ENCODE peak calls at places on chromosomes 4 and X, in five cellular contexts. R is brain microvascular endothelial cell; J is ovary; X is stomach; W is CD8-positive, alpha-beta memory T cell. F is an unnamed sample.

GRCh38 chr4:55866973-55867574 is 13.6 kb downstream of the EXOC1 start:
- DNase-seq in W (peak; percentile 47), R (peak; percentile 34), J (no peak), X (no peak), F (no peak)

GRCh38 chr4:4614925-4615678 is 73.3 kb upstream of the STX18 start:
- DNase-seq in X (no peak), J (no peak), R (no peak), W (no peak), F (no peak)

GRCh38 chrX:8815460-8816065 is 14.4 kb upstream of the FAM9A start:
- DNase-seq in R (peak; percentile 52), X (no peak), J (no peak), W (peak; percentile 17), F (peak; percentile 39)

GRCh38 chrX:35098419-35098818 is 155.8 kb downstream of the FAM47B start:
- DNase-seq in R (no peak), X (no peak), J (no peak), W (no peak), F (no peak)

GRCh38 chr4:56907009-56907408 is 691 bp upstream of the REST start:
- DNase-seq in W (peak; percentile 17), J (peak; percentile 9), X (no peak), R (no peak), F (peak; percentile 76)

GRCh38 chr4:78951862-78952472 is 12.7 kb upstream of the PAQR3 start:
- DNase-seq in X (no peak), J (no peak), W (peak; percentile 26), R (no peak), F (no peak)

GRCh38 chr4:71338846-71339593 is at the start of gene SLC4A4:
- DNase-seq in R (peak; percentile 77), X (no peak), J (no peak), W (no peak), F (peak; percentile 85)

GRCh38 chr4:79429113-79430034 is 21.3 kb upstream of the GK2 start:
- DNase-seq in X (no peak), J (no peak), R (no peak), W (no peak), F (no peak)

GRCh38 chr4:146834263-146835034 is 111.2 kb downstream of the TTC29 start:
- DNase-seq in R (no peak), X (no peak), W (no peak), J (no peak), F (no peak)

GRCh38 chrX:2820131-2820771 is 8.5 kb upstream of the GYG2 start:
- DNase-seq in W (no peak), J (no peak), R (no peak), X (no peak), F (no peak)

GRCh38 chr4:93960916-93961315 is 132.4 kb downstream of the ATOH1 start:
- DNase-seq in X (no peak), R (no peak), J (no peak), W (no peak), F (no peak)

GRCh38 chr4:7680731-7681130 is 246.0 kb upstream of the PSAPL1 start:
- DNase-seq in W (no peak), R (no peak), J (no peak), X (no peak), F (peak; percentile 78)

GRCh38 chr4:15729910-15730533 is 27.2 kb downstream of the BST1 start:
- DNase-seq in X (no peak), J (no peak), R (peak; percentile 40), W (peak; percentile 44), F (peak; percentile 82)

GRCh38 chrX:45824471-45824870 is 623.8 kb upstream of the DIPK2B start:
- DNase-seq in J (peak; percentile 8), W (no peak), R (peak; percentile 91), X (no peak), F (peak; percentile 86)

GRCh38 chr4:48360966-48361470 is 19.7 kb downstream of the SLAIN2 start:
- DNase-seq in W (no peak), R (no peak), X (no peak), J (no peak), F (no peak)

GRCh38 chr4:42630908-42631307 is 26.0 kb downstream of the ATP8A1 start:
- DNase-seq in W (no peak), R (no peak), J (no peak), X (no peak), F (no peak)

GRCh38 chr4:183223046-183223445 is 97.0 kb downstream of the CLDN22 start:
- DNase-seq in W (no peak), R (no peak), J (no peak), X (no peak), F (no peak)

GRCh38 chr4:152256996-152257395 is 278.9 kb downstream of the FBXW7 start:
- DNase-seq in R (no peak), J (no peak), X (no peak), W (no peak), F (no peak)

GRCh38 chrX:107710617-107711391 is 64.8 kb downstream of the TSC22D3 start:
- DNase-seq in W (peak; percentile 89), R (peak; percentile 95), J (no peak), X (no peak), F (peak; percentile 88)

GRCh38 chrX:147494365-147494764 is 417.4 kb upstream of the FMR1 start:
- DNase-seq in W (no peak), X (no peak), J (no peak), R (no peak), F (peak; percentile 32)

GRCh38 chr4:82799006-82799881 is 648 bp upstream of the SCD5 start:
- DNase-seq in J (peak; percentile 22), R (no peak), X (peak; percentile 38), W (no peak), F (no peak)

GRCh38 chr4:140807491-140808257 is 51.5 kb upstream of the TBC1D9 start:
- DNase-seq in W (no peak), X (no peak), R (peak; percentile 11), J (no peak), F (peak; percentile 47)

GRCh38 chr4:137609693-137610450 is 77.6 kb upstream of the PCDH18 start:
- DNase-seq in X (no peak), R (peak; percentile 25), W (no peak), J (no peak), F (peak; percentile 31)

GRCh38 chrX:19121898-19122640 is at the start of gene ADGRG2:
- DNase-seq in X (peak; percentile 56), R (no peak), J (peak; percentile 17), W (no peak), F (peak; percentile 87)
- H3K4me3 ChIP-seq in X (peak within 1 kb of the TSS; percentile 57), R (peak within 1 kb of the TSS; percentile 24), J (peak within 1 kb of the TSS; percentile 30), W (no peak within 1 kb of the TSS), F (peak within 1 kb of the TSS; percentile 51)

GRCh38 chrX:153937056-153937455 is 2.2 kb upstream of the NAA10 start:
- DNase-seq in X (no peak), R (no peak), J (no peak), W (no peak), F (no peak)
- H3K27me3 ChIP-seq in X (no peaks in the 10 kb centered on the region), R (no peaks in the 10 kb centered on the region), J (no peaks in the 10 kb centered on the region), W (no peaks in the 10 kb centered on the region), F (peaks cover 5% of the 10 kb centered on the region)

GRCh38 chr4:112747035-112747434 is 110.1 kb downstream of the LARP7 start:
- DNase-seq in X (no peak), R (no peak), W (no peak), J (no peak), F (no peak)
- H3K27ac ChIP-seq in X (no peak overlapping the region), R (no peak overlapping the region), W (no peak overlapping the region), J (no peak overlapping the region), F (no peak overlapping the region)

DNA sequence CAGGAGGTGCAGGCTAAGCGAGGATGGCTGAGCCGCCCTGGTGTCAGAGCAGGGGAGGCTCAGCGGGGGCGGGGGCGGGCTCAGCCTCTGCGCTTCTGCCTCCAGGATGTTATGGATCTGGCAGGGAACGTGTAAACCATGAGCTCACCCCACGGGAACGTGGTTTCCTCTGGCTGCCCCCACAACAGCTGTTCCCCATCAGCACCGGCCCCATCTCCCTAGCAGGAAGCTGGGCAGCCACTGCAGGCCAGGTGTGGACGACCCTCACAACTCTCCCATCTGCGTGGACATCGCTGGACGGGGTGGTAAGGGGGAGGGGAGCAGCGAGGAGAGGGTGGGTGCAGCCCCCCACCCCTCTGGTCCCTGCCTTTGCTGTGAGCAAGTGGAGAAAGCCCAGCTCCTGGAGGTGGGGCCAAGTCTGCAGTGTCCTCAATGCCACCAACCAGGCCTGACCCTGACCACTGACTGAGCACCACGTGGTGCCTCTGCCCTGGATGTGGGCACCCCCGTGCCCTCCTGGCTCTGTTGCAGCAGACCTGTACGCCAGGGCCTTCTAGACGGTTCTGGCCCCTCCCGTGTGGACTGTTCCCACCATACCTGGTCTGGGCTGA is 28.1 kb upstream of the SPON2 start:
- DNase-seq in X (peak; percentile 51), J (peak; percentile 88), R (peak; percentile 78), W (peak; percentile 34), F (peak; percentile 99)
- H3K4me3 ChIP-seq in X (peak overlapping the region; percentile 29), J (no peak overlapping the region), R (no peak overlapping the region), W (peak overlapping the region; percentile 59), F (no peak overlapping the region)

GRCh38 chrX:110257889-110258288 is 60.0 kb downstream of the AMMECR1 start:
- DNase-seq in W (no peak), J (no peak), X (no peak), R (no peak), F (no peak)
- H3K27me3 ChIP-seq in W (no peaks in the 10 kb centered on the region), J (no peaks in the 10 kb centered on the region), X (no peaks in the 10 kb centered on the region), R (no peaks in the 10 kb centered on the region), F (no peaks in the 10 kb centered on the region)

GRCh38 chr4:142380052-142380598 is 466.0 kb downstream of the INPP4B start:
- DNase-seq in J (no peak), W (no peak), X (no peak), R (no peak), F (no peak)
- H3K27ac ChIP-seq in J (no peak overlapping the region), W (no peak overlapping the region), X (no peak overlapping the region), R (peak overlapping the region; percentile 15), F (peak overlapping the region; percentile 79)

GRCh38 chr4:184284742-184285141 is 67.1 kb upstream of the ENPP6 start:
- DNase-seq in J (no peak), X (no peak), W (no peak), R (no peak), F (peak; percentile 34)
- H3K4me3 ChIP-seq in J (no peak overlapping the region), X (no peak overlapping the region), W (no peak overlapping the region), R (no peak overlapping the region), F (no peak overlapping the region)

GRCh38 chr4:150583287-150584197 is 1.6 kb downstream of the MAB21L2 start:
- DNase-seq in X (no peak), W (no peak), R (peak; percentile 28), J (no peak), F (peak; percentile 71)
- H3K27me3 ChIP-seq in X (no peaks in the 10 kb centered on the region), W (no peaks in the 10 kb centered on the region), R (no peaks in the 10 kb centered on the region), J (no peaks in the 10 kb centered on the region), F (no peaks in the 10 kb centered on the region)